ENCODE peak calls at places on chromosomes 6 and 20, in six cellular contexts. Y, T, N, S, U and G are unnamed samples.

GRCh38 chr6:137970368-137970767 is 103.3 kb downstream of the TNFAIP3 start:
- DNase-seq in T (no peak), N (no peak), S (no peak), Y (no peak), U (no peak), G (no peak)

GRCh38 chr6:145729887-145730286 is 5.4 kb downstream of the EPM2A start:
- DNase-seq in U (no peak), S (no peak), N (no peak), T (peak), Y (no peak), G (no peak)

GRCh38 chr20:54228841-54229240 is 21.0 kb downstream of the PFDN4 start:
- DNase-seq in S (no peak), T (no peak), U (no peak), Y (no peak), N (no peak), G (no peak)

GRCh38 chr6:121201108-121201507 is 133.2 kb downstream of the TBC1D32 start:
- DNase-seq in U (no peak), S (no peak), T (peak), Y (no peak), N (no peak), G (no peak)

GRCh38 chr20:10531848-10532247 is 96.7 kb downstream of the SLX4IP start:
- DNase-seq in S (no peak), T (no peak), U (no peak), Y (no peak), N (no peak), G (no peak)

GRCh38 chr6:1283486-1283885 is 28.4 kb upstream of the FOXQ1 start:
- DNase-seq in Y (no peak), N (no peak), T (no peak), S (no peak), U (no peak), G (no peak)

GRCh38 chr20:62252342-62252966 is 14.1 kb downstream of the OSBPL2 start:
- DNase-seq in S (no peak), N (no peak), Y (no peak), U (no peak), T (no peak), G (no peak)

GRCh38 chr6:82589509-82590206 is 226.0 kb downstream of the TPBG start:
- DNase-seq in N (no peak), T (no peak), Y (no peak), S (no peak), U (peak), G (no peak)

GRCh38 chr6:2522521-2522920 is 228.2 kb downstream of the MYLK4 start:
- DNase-seq in U (no peak), N (no peak), Y (no peak), S (no peak), T (peak), G (no peak)

GRCh38 chr6:81401970-81402690 is 350.4 kb downstream of the TENT5A start:
- DNase-seq in Y (no peak), T (no peak), S (no peak), N (no peak), U (no peak), G (no peak)

GRCh38 chr6:144064831-144065668 is 30.3 kb downstream of the SF3B5 start:
- DNase-seq in T (no peak), U (peak), N (no peak), Y (no peak), S (no peak), G (no peak)

GRCh38 chr20:8131598-8132014 is 460 bp upstream of the PLCB1 start:
- DNase-seq in U (no peak), T (no peak), N (no peak), S (no peak), Y (no peak), G (no peak)

GRCh38 chr20:8132015-8132631 is at the start of gene PLCB1:
- DNase-seq in Y (peak), N (peak), U (no peak), S (peak), T (no peak), G (peak)

GRCh38 chr20:8132632-8133587 is 844 bp downstream of the PLCB1 start:
- DNase-seq in S (peak), U (no peak), N (peak), Y (peak), T (no peak), G (peak)

GRCh38 chr20:8130840-8131526 is 1.1 kb upstream of the PLCB1 start:
- DNase-seq in U (no peak), T (no peak), S (no peak), Y (no peak), N (no peak), G (no peak)

GRCh38 chr20:8133816-8134451 is 1.9 kb downstream of the PLCB1 start:
- DNase-seq in N (no peak), U (no peak), Y (no peak), T (no peak), S (no peak), G (no peak)
- H3K4me3 ChIP-seq in N (peak), U (no peak), Y (no peak), T (no peak), S (peak), G (peak)

DNA sequence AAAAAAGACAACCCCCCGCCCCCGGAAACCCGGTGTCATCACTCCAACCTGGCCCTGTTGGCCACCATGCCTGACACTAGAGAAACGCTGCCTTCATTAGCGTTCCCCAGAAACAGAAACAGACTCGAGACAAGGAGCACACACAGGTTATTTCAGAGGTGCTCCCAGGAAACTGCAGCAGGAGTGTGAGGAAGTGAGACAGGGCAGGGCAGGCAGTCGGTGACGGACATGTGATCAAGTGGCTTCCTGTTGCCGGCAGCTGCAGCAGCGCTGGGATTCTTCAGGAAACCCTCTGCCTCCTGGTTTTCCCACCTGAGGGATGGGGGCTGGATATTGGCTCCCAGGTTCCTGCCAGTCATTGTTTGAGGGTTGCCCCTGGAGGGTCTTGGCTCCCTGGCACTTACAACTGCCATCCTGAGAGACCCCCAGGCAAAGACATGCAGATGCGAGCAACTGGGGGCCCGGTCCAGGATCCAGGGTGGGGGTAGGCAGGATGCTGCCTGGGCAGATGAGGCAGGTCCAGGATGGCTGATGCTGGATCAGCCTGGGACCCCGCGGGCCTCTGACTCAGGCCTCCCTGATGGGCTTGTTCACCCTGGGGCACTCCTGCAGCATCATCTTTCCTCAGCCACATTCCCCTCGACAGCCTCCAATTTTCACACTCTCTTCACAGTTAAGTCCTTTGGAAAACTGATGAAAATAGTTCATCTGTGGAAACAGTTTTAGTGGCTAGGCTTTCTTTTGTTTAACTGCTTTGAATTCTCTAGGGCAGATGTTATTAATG is 150.7 kb upstream of the SYNDIG1 start:
- DNase-seq in T (no peak), Y (no peak), U (no peak), N (no peak), S (no peak), G (no peak)
- H3K4me3 ChIP-seq in T (no peak), Y (no peak), U (no peak), N (no peak), S (no peak), G (no peak)

DNA sequence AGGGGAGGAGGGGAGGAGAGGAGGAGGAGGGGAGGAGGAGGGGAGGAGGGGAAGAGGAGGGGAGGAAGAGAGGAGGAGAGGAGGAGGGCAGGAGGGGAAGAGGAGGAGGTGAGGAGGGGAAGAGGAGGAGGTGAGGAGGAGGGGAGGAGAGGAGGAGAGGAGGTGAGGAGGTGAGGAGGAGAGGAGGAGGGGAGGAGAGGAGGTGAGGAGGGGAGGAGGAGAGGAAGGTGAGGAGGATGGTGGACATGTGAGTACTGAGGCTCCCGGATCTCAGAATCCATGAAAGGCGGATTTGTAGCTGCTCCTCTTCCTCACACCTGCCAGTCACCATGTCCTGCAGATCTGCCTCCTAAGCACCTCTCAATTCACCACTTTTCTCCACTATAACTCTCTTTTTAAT is 59.8 kb downstream of the PSMB1 start:
- DNase-seq in U (no peak), Y (no peak), N (no peak), S (no peak), T (no peak), G (no peak)
- H3K4me3 ChIP-seq in U (no peak), Y (no peak), N (no peak), S (no peak), T (no peak), G (no peak)

GRCh38 chr20:40939667-40940066 is 89.0 kb upstream of the TOP1 start:
- DNase-seq in U (no peak), S (no peak), T (no peak), Y (no peak), N (no peak), G (no peak)
- H3K4me3 ChIP-seq in U (no peak), S (no peak), T (no peak), Y (no peak), N (no peak), G (no peak)

DNA sequence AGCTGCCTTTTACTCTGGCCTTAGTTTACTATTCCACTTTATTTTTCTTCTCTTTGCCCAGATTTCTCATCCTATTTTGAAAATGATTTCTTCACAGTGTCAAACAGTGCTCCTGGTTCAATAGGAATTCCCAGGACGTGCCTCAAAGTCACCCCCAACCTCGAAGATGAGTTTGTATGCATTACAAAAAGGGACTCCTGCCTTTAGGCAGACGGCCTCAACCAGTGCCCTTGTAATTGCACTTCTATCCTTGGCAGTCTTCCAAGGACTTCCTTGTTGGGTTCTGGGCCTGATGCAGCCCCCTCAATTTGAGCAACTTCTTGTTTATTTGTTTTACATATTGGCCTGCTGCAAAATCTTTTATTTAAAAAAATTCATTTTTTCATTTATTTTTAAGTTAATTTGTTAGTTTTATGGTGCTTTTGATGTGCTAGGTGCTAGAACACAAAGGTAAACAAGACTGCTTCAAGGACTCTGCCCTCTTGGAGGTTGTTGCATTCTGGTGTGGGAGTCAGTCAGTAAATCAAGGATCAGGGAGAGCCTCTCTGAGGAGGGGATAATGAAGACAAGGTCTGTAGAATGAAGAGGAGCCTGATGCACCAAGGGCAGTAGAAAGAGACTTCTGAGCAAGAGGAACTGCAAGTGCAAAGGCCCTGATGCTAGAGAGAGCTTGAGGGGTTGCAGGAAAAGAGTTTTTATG is 181.5 kb upstream of the LAMP5 start:
- DNase-seq in S (no peak), Y (no peak), U (no peak), N (no peak), T (no peak), G (no peak)
- H3K4me3 ChIP-seq in S (no peak), Y (no peak), U (no peak), N (no peak), T (no peak), G (no peak)

GRCh38 chr6:16712250-16712930 is 48.9 kb downstream of the ATXN1 start:
- DNase-seq in T (no peak), Y (no peak), U (no peak), S (no peak), N (no peak), G (no peak)
- H3K4me3 ChIP-seq in T (peak), Y (peak), U (peak), S (peak), N (peak), G (no peak)

DNA sequence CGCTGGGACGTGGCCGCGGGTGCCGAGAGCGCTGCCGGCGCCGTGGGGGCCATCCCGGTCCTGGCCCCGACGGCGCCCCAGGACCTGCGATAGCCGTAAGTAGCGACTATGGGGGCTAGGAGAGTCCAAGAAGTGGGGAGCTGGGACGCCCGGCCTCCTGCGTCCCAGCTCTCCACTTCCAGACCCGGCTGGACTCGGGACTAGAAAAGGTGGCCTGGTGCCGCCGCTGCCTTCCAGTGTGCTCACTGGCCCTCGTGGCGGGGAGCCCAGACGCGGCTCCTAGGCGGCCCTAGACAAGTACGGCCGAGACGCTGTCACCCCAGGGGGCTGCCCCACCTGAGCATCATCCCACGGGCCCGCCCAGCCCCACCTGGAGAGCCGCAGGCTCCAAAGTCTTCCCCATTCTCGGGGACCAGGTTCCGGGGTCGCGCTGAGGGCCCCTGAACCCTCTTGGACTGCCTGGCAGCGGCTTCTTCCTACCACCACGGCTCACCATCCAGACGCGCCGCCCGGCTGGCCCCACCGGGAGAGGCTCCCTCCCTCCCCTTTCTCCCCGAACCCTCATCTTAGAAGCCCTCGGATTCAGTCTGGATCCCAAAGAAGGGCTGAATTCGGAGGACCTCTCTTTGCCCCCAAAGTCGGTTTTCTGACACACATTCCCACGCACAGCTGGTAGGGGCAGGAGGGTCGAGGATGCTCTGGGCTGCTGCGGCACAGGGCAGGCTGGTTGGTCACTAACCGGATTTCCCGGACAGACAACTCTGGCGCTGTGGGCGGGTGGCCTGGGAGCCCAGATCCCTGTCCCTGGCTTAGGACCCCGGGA is 878 bp upstream of the MDFI start:
- DNase-seq in T (no peak), U (no peak), S (no peak), N (no peak), Y (no peak), G (peak)
- H3K4me3 ChIP-seq in T (no peak), U (no peak), S (peak), N (peak), Y (peak), G (peak)